ENCODE peak calls at places on chromosomes 11 and 22, in five cellular contexts. S is DND-41, O is HCT116, A is psoas muscle, Y is heart right ventricle. H is an unnamed sample. For H3K27me3, the result is how much of the 10 kb centered on the place peaks cover.

GRCh38 chr11:75262436-75262835 is 21.9 kb downstream of the TPBGL start:
- DNase-seq in A (no peak), S (no peak), O (no peak), Y (no peak), H (no peak)

GRCh38 chr11:11010624-11011127 is 152.8 kb upstream of the ZBED5 start:
- DNase-seq in S (no peak), Y (peak), A (peak), O (peak), H (peak)

GRCh38 chr11:19080579-19080993 is 20.1 kb upstream of the MRGPRX2 start:
- DNase-seq in A (peak), Y (no peak), O (no peak), S (no peak), H (no peak)

GRCh38 chr11:2305862-2306823 is 4.3 kb downstream of the TSPAN32 start:
- DNase-seq in A (peak), S (no peak), O (no peak), Y (peak), H (peak)

GRCh38 chr11:16291729-16292128 is 64.6 kb downstream of the SOX6 start:
- DNase-seq in O (no peak), A (no peak), S (no peak), Y (no peak), H (no peak)

GRCh38 chr22:19878461-19879247 is 24.0 kb upstream of the GNB1L start:
- DNase-seq in Y (no peak), S (no peak), O (no peak), A (peak), H (no peak)

GRCh38 chr11:87447606-87448005 is 409.9 kb downstream of the TMEM135 start:
- DNase-seq in S (no peak), O (no peak), A (no peak), Y (no peak), H (no peak)

GRCh38 chr11:8649361-8649760 is 33.1 kb downstream of the TRIM66 start:
- DNase-seq in O (no peak), Y (no peak), A (no peak), S (no peak), H (no peak)

GRCh38 chr11:61768376-61769076 is 16.1 kb downstream of the MYRF start:
- DNase-seq in S (no peak), O (no peak), Y (no peak), A (no peak), H (no peak)

GRCh38 chr11:119696378-119697157 is 32.4 kb downstream of the NECTIN1 start:
- DNase-seq in S (no peak), O (no peak), Y (no peak), A (no peak), H (no peak)

GRCh38 chr22:39528080-39528661 is 4.4 kb downstream of the RPS19BP1 start:
- DNase-seq in Y (no peak), O (no peak), A (no peak), S (no peak), H (no peak)

GRCh38 chr11:85948884-85949283 is 93.7 kb downstream of the CCDC83 start:
- DNase-seq in S (no peak), O (no peak), A (no peak), Y (no peak), H (no peak)

GRCh38 chr11:75031771-75032549 is 43.2 kb downstream of the NEU3 start:
- DNase-seq in Y (peak), A (peak), O (peak), S (peak), H (peak)

GRCh38 chr11:70828498-70829159 is 423.7 kb downstream of the SHANK2 start:
- DNase-seq in Y (no peak), O (no peak), A (peak), S (no peak), H (no peak)
- H3K27me3 ChIP-seq in Y (half or more), O (under half), A (under half), S (under half), H (under half)

DNA sequence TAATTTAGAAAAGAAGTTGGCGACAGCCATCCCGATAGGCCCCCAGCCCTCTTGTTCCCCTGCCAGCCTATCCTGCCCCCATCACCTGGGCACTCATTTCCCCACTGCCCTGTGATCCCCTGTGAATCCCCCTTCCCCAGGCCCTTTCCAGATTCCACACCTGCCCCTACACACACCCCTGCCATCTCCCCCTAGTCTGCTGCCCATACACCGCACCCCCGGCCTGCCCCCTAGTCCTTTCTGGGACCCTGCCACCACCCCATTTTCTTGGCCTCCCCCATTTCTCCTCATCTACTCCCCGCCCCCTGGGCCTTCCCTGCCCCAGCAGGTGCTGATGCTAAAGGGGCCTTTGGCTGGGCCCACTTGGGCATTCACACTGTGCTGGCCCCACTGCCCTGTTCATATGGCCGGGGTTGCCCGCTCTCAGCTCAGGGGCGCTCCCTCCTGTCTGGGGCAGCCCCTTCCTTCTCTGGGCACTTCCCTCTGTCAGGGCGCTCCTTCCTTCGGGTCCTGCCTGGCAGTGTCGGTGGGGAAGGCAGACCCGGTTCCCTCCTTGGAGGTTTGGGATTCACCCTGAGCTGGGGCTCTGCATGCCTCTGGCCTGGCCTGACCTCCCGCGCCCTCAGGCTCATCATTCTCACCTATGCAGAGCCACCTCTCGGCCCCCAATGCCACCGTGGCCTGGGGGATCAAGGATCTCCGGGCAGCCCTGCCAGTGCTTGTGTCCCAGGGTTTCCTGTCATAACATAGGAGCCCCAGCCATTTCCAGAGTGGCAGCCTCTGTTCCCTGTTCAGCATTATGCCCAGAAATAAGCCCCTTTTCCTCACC is 108.2 kb downstream of the BCR start:
- DNase-seq in S (no peak), O (no peak), A (no peak), Y (no peak), H (no peak)
- H3K27me3 ChIP-seq in S (under half), O (under half), A (under half), Y (under half), H (under half)

DNA sequence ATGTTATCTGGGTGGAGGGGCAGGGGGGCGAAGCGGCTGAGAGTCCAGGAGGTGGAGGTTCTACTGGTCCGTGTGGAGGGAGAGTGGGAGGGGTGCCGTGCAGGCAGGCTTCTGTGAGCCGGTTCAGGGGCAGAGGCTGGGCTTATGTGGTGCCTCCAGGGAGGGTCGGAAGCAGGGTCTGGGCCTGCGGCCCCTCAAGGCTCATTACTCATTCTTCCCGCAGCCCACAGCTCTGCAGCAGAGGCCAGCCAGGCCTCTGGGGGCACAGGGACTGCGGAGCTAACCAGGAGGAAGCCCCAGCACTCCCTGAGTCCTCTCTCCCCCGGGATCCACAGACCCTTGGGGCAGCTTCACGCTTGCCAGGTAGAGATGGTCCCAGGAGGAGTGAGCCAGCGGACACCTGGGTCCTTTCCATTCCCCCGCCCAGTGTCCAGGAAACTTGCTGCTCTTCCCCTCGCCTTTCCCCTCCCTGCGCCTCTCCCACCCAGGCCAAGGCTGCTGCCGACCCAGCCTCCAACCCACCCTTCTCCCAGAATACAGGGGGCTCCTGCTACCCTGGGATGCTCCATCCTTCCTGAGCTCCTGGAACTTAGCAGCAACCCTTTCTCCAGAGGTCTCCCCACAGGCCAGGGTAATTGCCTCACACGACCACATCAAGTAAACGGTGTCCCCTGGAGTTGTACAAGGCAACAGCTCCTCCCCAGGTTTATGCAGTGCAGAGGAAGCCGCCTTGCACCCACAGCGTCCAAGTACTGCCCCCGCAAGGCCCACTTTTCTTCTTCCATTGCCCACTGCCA is 6.3 kb downstream of the NRXN2 start:
- DNase-seq in S (no peak), Y (no peak), A (no peak), O (no peak), H (no peak)
- H3K27me3 ChIP-seq in S (under half), Y (half or more), A (under half), O (under half), H (half or more)

GRCh38 chr11:57146301-57146700 is 35.5 kb upstream of the LRRC55 start:
- DNase-seq in S (no peak), A (no peak), O (no peak), Y (no peak), H (no peak)

GRCh38 chr11:57144531-57145320 is 37.0 kb upstream of the LRRC55 start:
- DNase-seq in A (no peak), O (no peak), S (no peak), Y (no peak), H (no peak)

GRCh38 chr11:57144075-57144474 is 37.7 kb upstream of the LRRC55 start:
- DNase-seq in S (no peak), O (no peak), A (no peak), Y (no peak), H (no peak)

GRCh38 chr11:57140568-57140967 is 41.2 kb upstream of the LRRC55 start:
- DNase-seq in A (no peak), O (no peak), Y (no peak), S (no peak), H (no peak)

DNA sequence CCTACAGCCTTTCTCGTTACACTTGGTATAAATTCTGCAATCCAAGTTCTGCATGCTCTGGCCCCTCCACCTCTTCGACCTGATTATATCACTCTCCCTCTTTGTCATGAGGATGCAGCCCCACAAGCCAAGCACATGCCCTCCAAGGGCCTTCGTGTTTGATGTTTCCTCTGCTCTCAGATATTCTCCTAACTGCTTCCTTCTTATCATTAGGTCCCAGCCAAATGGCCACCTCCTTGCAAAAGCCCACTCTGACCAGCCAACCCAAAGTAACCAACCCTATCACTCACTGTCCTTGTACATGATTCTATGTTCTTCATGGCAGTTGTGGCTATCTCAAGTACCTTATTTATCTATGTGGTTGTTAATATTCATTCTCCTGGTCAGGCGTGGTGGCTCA is 38.3 kb upstream of the LRRC55 start:
- DNase-seq in Y (no peak), A (no peak), S (no peak), O (no peak), H (no peak)
- H3K27me3 ChIP-seq in Y (under half), A (under half), S (under half), O (under half), H (under half)

GRCh38 chr11:124717786-124718634 is 21.7 kb upstream of the NRGN start:
- DNase-seq in A (peak), O (no peak), S (peak), Y (peak), H (no peak)

GRCh38 chr11:124719534-124719933 is 20.2 kb upstream of the NRGN start:
- DNase-seq in S (no peak), Y (no peak), A (no peak), O (no peak), H (no peak)

GRCh38 chr11:124718801-124719200 is 20.9 kb upstream of the NRGN start:
- DNase-seq in Y (no peak), S (no peak), O (no peak), A (no peak), H (no peak)

GRCh38 chr11:124716596-124716995 is 23.1 kb upstream of the NRGN start:
- DNase-seq in O (no peak), Y (no peak), A (no peak), S (no peak), H (no peak)

GRCh38 chr11:124717421-124717785 is 22.3 kb upstream of the NRGN start:
- DNase-seq in S (no peak), A (no peak), O (no peak), Y (no peak), H (no peak)
- H3K27me3 ChIP-seq in S (half or more), A (under half), O (half or more), Y (under half), H (under half)

H was measured in SJSA1.